ENCODE peak calls at places on chromosomes 3 and 15, in four cellular contexts. R, H, O and K are unnamed samples.

GRCh38 chr15:94526071-94526689 is 294.8 kb downstream of the MCTP2 start:
- DNase-seq in O (no peak), R (no peak), H (no peak), K (no peak)

GRCh38 chr3:58693929-58694850 is 27.6 kb upstream of the FAM3D start:
- DNase-seq in R (no peak), H (no peak), O (no peak), K (no peak)

GRCh38 chr3:132265008-132265407 is 52.2 kb upstream of the ACP3 start:
- DNase-seq in H (no peak), R (no peak), O (no peak), K (no peak)

GRCh38 chr15:49421991-49422390 is 1.1 kb upstream of the FGF7 start:
- DNase-seq in H (peak), R (peak), O (peak), K (no peak)

GRCh38 chr3:13792512-13793347 is 87.1 kb downstream of the WNT7A start:
- DNase-seq in O (no peak), R (no peak), H (no peak), K (no peak)

GRCh38 chr3:106176734-106177133 is 307.9 kb upstream of the CBLB start:
- DNase-seq in O (no peak), H (peak), R (no peak), K (peak)

GRCh38 chr3:169694117-169694516 is 30.6 kb upstream of the MECOM start:
- DNase-seq in O (no peak), R (no peak), H (no peak), K (no peak)

GRCh38 chr3:124034016-124034808 is 42.3 kb upstream of the ROPN1 start:
- DNase-seq in O (peak), R (no peak), H (peak), K (no peak)

GRCh38 chr15:72271895-72272212 is 500 bp downstream of the PARP6 start:
- DNase-seq in R (peak), H (no peak), O (no peak), K (no peak)

GRCh38 chr3:176505878-176506621 is 691.2 kb downstream of the TBL1XR1 start:
- DNase-seq in O (no peak), H (no peak), R (no peak), K (no peak)

GRCh38 chr3:33146791-33147445 is 33.1 kb downstream of the CRTAP start:
- DNase-seq in R (no peak), H (no peak), O (no peak), K (no peak)

GRCh38 chr15:70185251-70185711 is 87.6 kb upstream of the TLE3 start:
- DNase-seq in R (no peak), H (no peak), O (no peak), K (no peak)

GRCh38 chr15:31504462-31504839 is 177.8 kb downstream of the KLF13 start:
- DNase-seq in O (no peak), R (no peak), H (no peak), K (no peak)

GRCh38 chr3:32522682-32523081 is 20.0 kb upstream of the CMTM6 start:
- DNase-seq in H (no peak), O (no peak), R (no peak), K (no peak)

GRCh38 chr3:67495751-67496150 is 158.7 kb downstream of the SUCLG2 start:
- DNase-seq in O (no peak), R (no peak), H (no peak), K (no peak)

GRCh38 chr15:89111352-89111751 is 23.1 kb downstream of the ABHD2 start:
- DNase-seq in R (no peak), O (no peak), H (no peak), K (no peak)

GRCh38 chr15:87764461-87765236 is 491.9 kb downstream of the NTRK3 start:
- DNase-seq in O (no peak), H (no peak), R (no peak), K (no peak)

GRCh38 chr3:62827550-62827949 is 47.7 kb downstream of the CADPS start:
- DNase-seq in R (no peak), H (no peak), O (no peak), K (no peak)

GRCh38 chr3:120093119-120093922 is 926 bp downstream of the GSK3B start:
- DNase-seq in O (no peak), R (peak), H (no peak), K (no peak)

GRCh38 chr3:196499807-196500524 is 3.6 kb downstream of the RNF168 start:
- DNase-seq in R (no peak), H (no peak), O (no peak), K (no peak)